ENCODE peak calls at places on chromosomes 2 and 18, in six cellular contexts. F, E, D, V, N and Y are unnamed samples.

GRCh38 chr2:201517094-201517493 is 65.6 kb downstream of the STRADB start:
- DNase-seq in E (no peak), V (no peak), N (no peak), D (no peak), F (no peak), Y (no peak)

GRCh38 chr2:224638338-224638823 is 53.2 kb upstream of the CUL3 start:
- DNase-seq in E (no peak), V (no peak), D (peak; percentile 55), N (no peak), F (peak; percentile 67), Y (peak; percentile 27)

GRCh38 chr2:240906141-240906910 is at the start of gene CROCC2:
- DNase-seq in F (no peak), E (no peak), N (no peak), D (no peak), V (no peak), Y (no peak)

GRCh38 chr2:136006658-136007057 is 21.2 kb upstream of the DARS1 start:
- DNase-seq in E (no peak), F (no peak), D (no peak), N (no peak), V (no peak), Y (no peak)

GRCh38 chr18:31280502-31280901 is 37.5 kb upstream of the DSG1 start:
- DNase-seq in F (no peak), E (no peak), N (no peak), D (no peak), V (no peak), Y (no peak)

GRCh38 chr18:64191069-64191468 is 42.2 kb upstream of the LINC00305 start:
- DNase-seq in E (no peak), F (no peak), V (no peak), N (no peak), D (no peak), Y (no peak)

GRCh38 chr2:44777542-44777941 is 164.0 kb upstream of the SIX3 start:
- DNase-seq in E (no peak), F (peak; percentile 61), D (no peak), N (no peak), V (no peak), Y (no peak)

GRCh38 chr18:72692086-72692485 is 147.9 kb upstream of the CBLN2 start:
- DNase-seq in D (no peak), V (no peak), E (no peak), N (no peak), F (no peak), Y (no peak)

GRCh38 chr2:54329482-54330225 is 73.6 kb upstream of the TSPYL6 start:
- DNase-seq in D (no peak), E (peak; percentile 66), F (no peak), V (no peak), N (no peak), Y (no peak)

GRCh38 chr2:177338177-177338721 is 54.3 kb upstream of the AGPS start:
- DNase-seq in F (no peak), E (peak; percentile 72), V (no peak), N (no peak), D (no peak), Y (no peak)

GRCh38 chr2:169767243-169767888 is 31.3 kb upstream of the SSB start:
- DNase-seq in D (no peak), E (peak; percentile 62), N (no peak), V (peak; percentile 69), F (peak; percentile 84), Y (peak; percentile 19)

GRCh38 chr2:219459460-219460311 is 25.0 kb downstream of the SPEG start:
- DNase-seq in N (no peak), E (peak; percentile 38), V (peak; percentile 31), F (peak; percentile 75), D (no peak), Y (peak; percentile 82)

GRCh38 chr2:150528861-150529801 is 41.7 kb upstream of the RND3 start:
- DNase-seq in V (no peak), E (no peak), N (no peak), F (no peak), D (peak; percentile 45), Y (no peak)

GRCh38 chr2:237687666-237688065 is 60.3 kb downstream of the LRRFIP1 start:
- DNase-seq in N (peak; percentile 97), F (peak; percentile 95), V (no peak), E (no peak), D (no peak), Y (peak; percentile 49)
- TF ChIP-seq POLR2A in N (no peak), F (no peak), V (peak; percentile 37), E (no peak), D (no peak), Y (no peak)

GRCh38 chr18:9827856-9828793 is 57.6 kb upstream of the TXNDC2 start:
- DNase-seq in F (peak; percentile 78), E (peak; percentile 95), V (no peak), N (peak; percentile 82), D (no peak), Y (no peak)
- TF ChIP-seq POLR2A in F (no peak), E (peak; percentile 59), V (no peak), N (no peak), D (no peak), Y (no peak)

GRCh38 chr2:110712737-110713136 is 19.6 kb upstream of the ACOXL start:
- DNase-seq in V (no peak), D (no peak), E (no peak), N (no peak), F (no peak), Y (no peak)
- TF ChIP-seq POLR2A in V (no peak), D (no peak), E (no peak), N (no peak), F (no peak), Y (no peak)

GRCh38 chr2:70142590-70143313 is 48.1 kb downstream of the C2orf42 start:
- DNase-seq in D (peak; percentile 98), V (peak; percentile 99), N (peak; percentile 100), F (peak; percentile 99), E (peak; percentile 100), Y (peak; percentile 83)

GRCh38 chr2:70145168-70145538 is 45.7 kb downstream of the C2orf42 start:
- DNase-seq in V (no peak), N (no peak), D (no peak), F (no peak), E (no peak), Y (no peak)

GRCh38 chr2:70141754-70142589 is 48.8 kb downstream of the C2orf42 start:
- DNase-seq in V (no peak), N (no peak), E (peak; percentile 61), F (no peak), D (no peak), Y (no peak)

GRCh38 chr2:70144443-70145167 is 46.2 kb downstream of the C2orf42 start:
- DNase-seq in V (no peak), N (no peak), D (no peak), E (no peak), F (no peak), Y (no peak)

DNA sequence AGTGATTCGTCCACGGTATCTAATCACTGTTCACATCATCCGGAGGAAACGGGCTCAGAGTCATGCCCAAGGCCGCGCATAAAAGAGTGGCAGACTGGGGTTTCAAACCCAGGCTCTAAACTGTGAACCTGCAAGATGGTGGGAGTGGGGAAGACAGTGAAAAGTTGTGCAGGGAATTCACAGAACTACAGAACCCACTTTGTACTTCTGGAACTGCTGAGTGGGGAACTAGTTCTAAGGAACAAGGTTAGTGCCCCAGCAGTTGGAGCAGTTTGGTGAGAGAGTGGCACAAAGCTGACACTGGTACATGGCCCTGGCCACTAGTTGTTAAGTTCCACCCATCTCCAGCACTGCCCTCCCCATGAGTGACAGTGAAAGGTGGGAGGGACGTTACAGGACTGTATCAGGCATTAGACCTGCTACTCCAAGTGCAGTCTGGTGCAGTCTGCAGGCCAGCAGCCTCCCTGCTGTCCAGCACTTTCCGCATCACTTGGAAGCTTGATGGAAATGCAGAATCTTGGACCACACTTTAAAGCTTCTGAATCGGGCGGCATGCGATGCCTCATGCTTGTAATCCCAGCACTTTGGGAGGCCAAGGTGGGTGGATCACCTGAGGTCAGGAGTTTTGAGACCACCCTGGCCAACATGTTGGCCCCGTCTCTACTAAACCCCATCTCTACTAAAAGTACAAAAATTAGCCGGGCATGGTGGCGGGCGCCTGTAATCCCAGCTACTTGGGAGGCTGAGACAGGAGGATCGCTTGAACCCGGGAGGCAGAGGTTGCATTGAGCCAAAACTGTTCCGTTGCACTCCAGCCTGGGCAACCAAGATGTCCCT is 47.3 kb downstream of the C2orf42 start:
- DNase-seq in E (peak; percentile 78), F (peak; percentile 73), N (peak; percentile 90), D (no peak), V (peak; percentile 65), Y (no peak)
- TF ChIP-seq POLR2A in E (no peak), F (no peak), N (no peak), D (peak; percentile 83), V (peak; percentile 72), Y (no peak)

GRCh38 chr18:79068946-79069791 is at the start of gene ATP9B:
- DNase-seq in V (peak; percentile 96), F (peak; percentile 98), E (peak; percentile 99), D (peak; percentile 88), N (peak; percentile 99), Y (peak; percentile 88)
- TF ChIP-seq POLR2A in V (peak; percentile 74), F (peak; percentile 35), E (peak; percentile 75), D (peak; percentile 90), N (no peak), Y (peak; percentile 72)

DNA sequence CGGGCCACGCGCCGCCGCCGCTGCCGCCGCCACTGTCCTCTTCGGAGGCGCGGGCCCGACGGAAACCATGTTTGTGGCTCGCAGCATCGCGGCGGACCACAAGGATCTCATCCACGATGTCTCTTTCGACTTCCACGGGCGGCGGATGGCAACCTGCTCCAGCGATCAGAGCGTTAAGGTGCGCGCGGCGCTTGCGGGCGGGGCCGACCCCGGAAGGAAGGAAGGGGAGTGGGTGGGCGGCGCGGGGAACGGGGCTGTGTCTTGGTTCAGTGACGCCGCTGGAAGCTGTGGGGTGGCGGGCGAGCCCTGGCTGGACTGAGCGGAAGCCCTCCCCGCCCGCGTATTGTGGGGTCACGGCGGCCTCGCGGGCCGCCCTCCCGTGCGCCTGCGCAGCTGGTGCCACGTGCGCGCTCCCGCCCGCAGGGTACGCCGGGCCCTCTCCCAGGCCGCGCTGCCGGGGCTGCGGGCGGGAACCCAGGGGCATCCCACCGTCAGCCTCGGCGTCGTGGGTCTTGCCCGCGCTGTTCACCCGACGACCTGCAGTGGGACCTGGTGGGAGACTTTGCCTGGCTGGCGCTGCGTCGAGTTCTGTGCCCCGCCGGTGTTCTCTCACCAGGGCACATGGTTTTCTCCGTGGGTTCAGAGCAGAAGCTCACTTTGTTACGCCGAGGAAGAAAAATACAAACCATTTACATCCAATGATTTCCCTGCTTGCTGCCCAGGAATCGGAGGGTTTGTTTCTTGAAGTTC is 419 bp downstream of the SEH1L start:
- DNase-seq in V (peak; percentile 88), E (peak; percentile 94), D (peak; percentile 78), N (peak; percentile 99), F (peak; percentile 98), Y (peak; percentile 84)
- TF ChIP-seq POLR2A in V (peak; percentile 76), E (peak; percentile 87), D (peak; percentile 96), N (peak; percentile 26), F (peak; percentile 68), Y (peak; percentile 86)

GRCh38 chr2:31535753-31536152 is 45.0 kb downstream of the SRD5A2 start:
- DNase-seq in E (no peak), N (no peak), V (no peak), D (no peak), F (no peak), Y (no peak)
- TF ChIP-seq POLR2A in E (no peak), N (no peak), V (no peak), D (no peak), F (no peak), Y (no peak)